ENCODE peak calls at places on chromosome 11, in six cellular contexts. One of them, this sample, is unnamed.

GRCh38 chr11:2091786-2092463 is 47.3 kb downstream of the IGF2 start:
- DNase-seq in fibroblast of the conjunctiva: no peak
- DNase-seq in left ventricle myocardium superior: no peak
- DNase-seq in GM10248: no peak
- DNase-seq in nephron progenitor cell: no peak
- DNase-seq in ELR: no peak
- DNase-seq in this sample: no peak

GRCh38 chr11:10502065-10502680 is 38.8 kb downstream of the RNF141 start:
- DNase-seq in nephron progenitor cell: no peak
- DNase-seq in fibroblast of the conjunctiva: no peak
- DNase-seq in left ventricle myocardium superior: no peak
- DNase-seq in GM10248: no peak
- DNase-seq in ELR: no peak
- DNase-seq in this sample: no peak

GRCh38 chr11:34632105-34632780 is 11.3 kb downstream of the EHF start:
- DNase-seq in GM10248: no peak
- DNase-seq in nephron progenitor cell: no peak
- DNase-seq in fibroblast of the conjunctiva: no peak
- DNase-seq in ELR: no peak
- DNase-seq in left ventricle myocardium superior: no peak
- DNase-seq in this sample: no peak

GRCh38 chr11:83773950-83774880 is 488.0 kb upstream of the CCDC90B start:
- DNase-seq in left ventricle myocardium superior: no peak
- DNase-seq in fibroblast of the conjunctiva: no peak
- DNase-seq in nephron progenitor cell: no peak
- DNase-seq in GM10248: no peak
- DNase-seq in ELR: peak; percentile 27
- DNase-seq in this sample: no peak

GRCh38 chr11:27558401-27558800 is 51.8 kb upstream of the LIN7C start:
- DNase-seq in GM10248: no peak
- DNase-seq in nephron progenitor cell: no peak
- DNase-seq in fibroblast of the conjunctiva: no peak
- DNase-seq in left ventricle myocardium superior: no peak
- DNase-seq in ELR: peak; percentile 2
- DNase-seq in this sample: no peak

GRCh38 chr11:127670372-127670771 is 669.8 kb upstream of the KIRREL3 start:
- DNase-seq in nephron progenitor cell: no peak
- DNase-seq in GM10248: no peak
- DNase-seq in left ventricle myocardium superior: no peak
- DNase-seq in fibroblast of the conjunctiva: no peak
- DNase-seq in ELR: no peak
- DNase-seq in this sample: no peak

GRCh38 chr11:67357831-67358555 is 4.6 kb upstream of the POLD4 start:
- DNase-seq in left ventricle myocardium superior: no peak
- DNase-seq in fibroblast of the conjunctiva: no peak
- DNase-seq in GM10248: peak; percentile 1
- DNase-seq in ELR: peak; percentile 69
- DNase-seq in nephron progenitor cell: no peak
- DNase-seq in this sample: no peak

GRCh38 chr11:8094656-8095055 is 13.6 kb downstream of the TUB start:
- DNase-seq in nephron progenitor cell: no peak
- DNase-seq in left ventricle myocardium superior: no peak
- DNase-seq in ELR: no peak
- DNase-seq in fibroblast of the conjunctiva: no peak
- DNase-seq in GM10248: no peak
- DNase-seq in this sample: no peak

GRCh38 chr11:95175969-95176368 is 55.0 kb downstream of the SESN3 start:
- DNase-seq in fibroblast of the conjunctiva: no peak
- DNase-seq in ELR: no peak
- DNase-seq in GM10248: no peak
- DNase-seq in nephron progenitor cell: no peak
- DNase-seq in left ventricle myocardium superior: no peak
- DNase-seq in this sample: no peak

GRCh38 chr11:85845052-85845631 is 10.0 kb upstream of the CCDC83 start:
- DNase-seq in GM10248: no peak
- DNase-seq in nephron progenitor cell: no peak
- DNase-seq in left ventricle myocardium superior: no peak
- DNase-seq in ELR: peak; percentile 60
- DNase-seq in fibroblast of the conjunctiva: no peak
- DNase-seq in this sample: no peak

GRCh38 chr11:8717876-8718753 is 35.5 kb downstream of the RPL27A start:
- DNase-seq in nephron progenitor cell: no peak
- DNase-seq in ELR: peak; percentile 84
- DNase-seq in fibroblast of the conjunctiva: peak; percentile 85
- DNase-seq in GM10248: peak; percentile 62
- DNase-seq in left ventricle myocardium superior: peak; percentile 69
- DNase-seq in this sample: peak; percentile 81

GRCh38 chr11:118001494-118001971 is 15.3 kb downstream of the IL10RA start:
- DNase-seq in fibroblast of the conjunctiva: no peak
- DNase-seq in left ventricle myocardium superior: no peak
- DNase-seq in ELR: no peak
- DNase-seq in nephron progenitor cell: no peak
- DNase-seq in GM10248: no peak
- DNase-seq in this sample: no peak

GRCh38 chr11:102573851-102574250 is 43.3 kb upstream of the MMP7 start:
- DNase-seq in fibroblast of the conjunctiva: no peak
- DNase-seq in left ventricle myocardium superior: no peak
- DNase-seq in ELR: no peak
- DNase-seq in GM10248: no peak
- DNase-seq in nephron progenitor cell: no peak
- DNase-seq in this sample: no peak

GRCh38 chr11:72446929-72447753 is 12.8 kb upstream of the CLPB start:
- DNase-seq in nephron progenitor cell: no peak
- DNase-seq in ELR: peak; percentile 79
- DNase-seq in GM10248: peak; percentile 60
- DNase-seq in left ventricle myocardium superior: no peak
- DNase-seq in fibroblast of the conjunctiva: peak; percentile 57
- DNase-seq in this sample: no peak

GRCh38 chr11:126748097-126748756 is 252.3 kb downstream of the KIRREL3 start:
- DNase-seq in left ventricle myocardium superior: no peak
- DNase-seq in nephron progenitor cell: peak; percentile 53
- DNase-seq in fibroblast of the conjunctiva: no peak
- DNase-seq in GM10248: no peak
- DNase-seq in ELR: no peak
- DNase-seq in this sample: no peak

This sample was measured in brain pericyte.